ENCODE peak calls at places on chromosomes 3 and 15, in seven cellular contexts. O is memory B cell; W is NCI-H1105; R is activated naive CD4-positive, alpha-beta T cell treated with anti-CD3 and anti-CD28 coated beads for 36 hours; X is lower lobe of right lung; Y is stimulated activated CD8-positive, alpha-beta memory T cell treated with anti-CD3 and anti-CD28 coated beads, Interleukin-4, amount 100 ng/mL, for 4 hours; D is NCI-H1048. I is an unnamed sample.

GRCh38 chr3:43004282-43004681 is 25.2 kb downstream of the GASK1A start:
- DNase-seq in O (no peak), W (no peak), R (no peak), X (no peak), Y (no peak), D (no peak), I (no peak)

GRCh38 chr3:74410276-74410941 is 204.1 kb downstream of the CNTN3 start:
- DNase-seq in O (no peak), W (no peak), R (no peak), X (no peak), Y (no peak), D (no peak), I (no peak)

GRCh38 chr3:32910954-32911353 is 40.5 kb upstream of the CCR4 start:
- DNase-seq in O (no peak), W (no peak), R (no peak), X (no peak), Y (no peak), D (no peak), I (no peak)

GRCh38 chr3:118736107-118736506 is 298.5 kb downstream of the IGSF11 start:
- DNase-seq in O (no peak), W (no peak), R (no peak), X (no peak), Y (no peak), D (no peak), I (no peak)

GRCh38 chr15:77821188-77821958 is 188.7 kb upstream of the LINGO1 start:
- DNase-seq in O (no peak), W (peak), R (peak), X (no peak), Y (no peak), D (no peak), I (peak)

GRCh38 chr3:195110647-195111321 is 160.2 kb downstream of the XXYLT1 start:
- DNase-seq in O (no peak), W (no peak), R (no peak), X (no peak), Y (no peak), D (no peak), I (no peak)

GRCh38 chr3:43071313-43071893 is 34.5 kb downstream of the POMGNT2 start:
- DNase-seq in O (no peak), W (no peak), R (peak), X (no peak), Y (no peak), D (no peak), I (no peak)

GRCh38 chr3:45198264-45199260 is 27.5 kb downstream of the TMEM158 start:
- DNase-seq in O (no peak), W (no peak), R (no peak), X (no peak), Y (no peak), D (no peak), I (no peak)

GRCh38 chr3:180624714-180625113 is 22.8 kb downstream of the TTC14 start:
- DNase-seq in O (no peak), W (no peak), R (no peak), X (no peak), Y (no peak), D (no peak), I (no peak)

GRCh38 chr15:62343397-62343796 is 178.3 kb upstream of the C2CD4B start:
- DNase-seq in O (no peak), W (no peak), R (no peak), X (no peak), Y (no peak), D (no peak), I (peak)

GRCh38 chr3:124118397-124118796 is 126.5 kb upstream of the ROPN1 start:
- DNase-seq in O (no peak), W (no peak), R (no peak), X (no peak), Y (no peak), D (no peak), I (no peak)

GRCh38 chr3:47475029-47475569 is 642 bp downstream of the SCAP start:
- DNase-seq in O (no peak), W (no peak), R (peak), X (no peak), Y (no peak), D (no peak), I (peak)